ENCODE peak calls at places on chromosome 16, in seven cellular contexts. U is PC-3; A is stimulated activated CD4-positive, alpha-beta T cell treated with anti-CD3 and anti-CD28 coated beads, Interleukin-2, amount 100 ng/mL, for 48 hours; L is stimulated activated naive CD8-positive, alpha-beta T cell treated with anti-CD3 and anti-CD28 coated beads, Interleukin-15, Interleukin-2, amounts not matched to agents 100 U/mL and 50 U/mL, for 24 hours; V is cardiac muscle cell; P is smooth muscle cell of the brain vasculature; K is NCI-H446 treated with DMSO at 0.1 percent for 48 hours. C is an unnamed sample.

GRCh38 chr16:57628782-57629181 is 352 bp downstream of the ADGRG1 start:
- DNase-seq in L (no peak), V (no peak), U (no peak), A (no peak), P (no peak), K (no peak), C (no peak)

GRCh38 chr16:12099451-12100123 is 123.1 kb downstream of the SNX29 start:
- DNase-seq in K (no peak), V (no peak), A (no peak), L (no peak), P (no peak), U (no peak), C (peak)

GRCh38 chr16:397736-398332 is 835 bp downstream of the NME4 start:
- DNase-seq in L (peak), U (peak), P (no peak), K (no peak), V (peak), A (no peak), C (peak)

GRCh38 chr16:20886320-20886719 is 13.8 kb downstream of the DCUN1D3 start:
- DNase-seq in P (no peak), K (no peak), A (no peak), V (no peak), U (no peak), L (no peak), C (no peak)

GRCh38 chr16:30032083-30032819 is 1.2 kb upstream of the TLCD3B start:
- DNase-seq in P (peak), A (peak), U (peak), L (peak), V (peak), K (peak), C (no peak)

GRCh38 chr16:71205482-71206131 is 24.9 kb downstream of the HYDIN start:
- DNase-seq in L (no peak), V (no peak), A (no peak), P (no peak), U (no peak), K (no peak), C (no peak)

GRCh38 chr16:67399749-67400704 is 6.7 kb upstream of the TPPP3 start:
- DNase-seq in A (no peak), V (no peak), P (no peak), K (no peak), L (no peak), U (no peak), C (no peak)

GRCh38 chr16:17768257-17768656 is 297.5 kb upstream of the XYLT1 start:
- DNase-seq in K (no peak), P (no peak), L (no peak), V (no peak), A (no peak), U (no peak), C (no peak)

C was measured in aorta.